ENCODE peak calls at places on chromosomes 16 and 17, in ten cellular contexts. I is T1000, K is T47D, O is memory B cell, V is glutamatergic neuron, Q is stromal cell of bone marrow, H is HAP-1, Z is NCI-H1436 treated with DMSO at 0.1 percent for 48 hours, E is fibroblast of mammary gland, L is NCI-H460. W is an unnamed sample.

GRCh38 chr17:78227455-78227916 is 3.9 kb upstream of the TMEM235 start:
- DNase-seq in Z (no peak), H (no peak), V (no peak), Q (no peak), L (no peak), K (no peak), I (no peak), E (no peak), O (no peak), W (peak; percentile 40)

GRCh38 chr16:75810998-75811634 is 84.8 kb upstream of the CPHXL start:
- DNase-seq in H (no peak), V (no peak), L (no peak), O (no peak), Q (no peak), K (no peak), I (no peak), E (no peak), Z (no peak), W (no peak)

GRCh38 chr16:58499615-58500328 is at the start of gene NDRG4:
- DNase-seq in H (peak; percentile 78), L (peak; percentile 83), Q (peak; percentile 61), E (peak; percentile 79), V (peak; percentile 92), O (no peak), Z (peak; percentile 81), K (peak; percentile 60), I (peak; percentile 72), W (peak; percentile 60)

GRCh38 chr16:18800674-18801196 is 614 bp downstream of the ARL6IP1 start:
- DNase-seq in Z (no peak), H (peak; percentile 67), O (no peak), V (peak; percentile 35), I (no peak), L (no peak), E (peak; percentile 24), K (no peak), Q (no peak), W (no peak)

GRCh38 chr17:77690271-77691161 is 268.0 kb upstream of the TNRC6C start:
- DNase-seq in Z (no peak), L (no peak), K (no peak), O (no peak), H (no peak), Q (no peak), I (no peak), E (no peak), V (no peak), W (no peak)

GRCh38 chr16:67299269-67299668 is 19.9 kb downstream of the PLEKHG4 start:
- DNase-seq in H (no peak), O (no peak), I (no peak), E (no peak), V (no peak), K (no peak), Z (no peak), Q (no peak), L (no peak), W (no peak)

GRCh38 chr17:45438931-45439610 is 6.4 kb upstream of the ARHGAP27 start:
- DNase-seq in K (peak; percentile 74), I (no peak), L (no peak), Q (no peak), H (no peak), O (no peak), V (no peak), E (no peak), Z (no peak), W (no peak)

GRCh38 chr17:78172284-78173024 is 4.1 kb downstream of the SYNGR2 start:
- DNase-seq in I (no peak), K (peak; percentile 36), Q (no peak), V (no peak), Z (no peak), H (no peak), L (no peak), E (no peak), O (no peak), W (no peak)

GRCh38 chr16:57999971-58000705 is at the start of gene ZNF319:
- DNase-seq in E (no peak), K (no peak), V (peak; percentile 45), O (no peak), H (no peak), L (no peak), I (no peak), Q (no peak), Z (no peak), W (no peak)

W was measured in RCC 7860.